ENCODE peak calls at places on chromosomes 6 and 20, in four cellular contexts. A, D, Y and W are unnamed samples.

GRCh38 chr6:13302751-13303667 is 25.3 kb downstream of the TBC1D7 start:
- DNase-seq in Y (peak; percentile 84), D (peak; percentile 86), A (peak; percentile 86), W (no peak)

GRCh38 chr6:35300848-35301247 is 3.2 kb downstream of the DEF6 start:
- DNase-seq in Y (no peak), D (no peak), A (no peak), W (no peak)

GRCh38 chr6:41451515-41452163 is 94.5 kb upstream of the FOXP4 start:
- DNase-seq in D (no peak), Y (peak; percentile 71), A (no peak), W (no peak)

GRCh38 chr6:144853603-144854002 is 568.5 kb downstream of the UTRN start:
- DNase-seq in A (no peak), D (no peak), Y (no peak), W (no peak)

GRCh38 chr20:42093542-42094440 is 475.6 kb upstream of the CHD6 start:
- DNase-seq in A (no peak), Y (no peak), D (no peak), W (no peak)

GRCh38 chr6:71476371-71476770 is 187.8 kb downstream of the OGFRL1 start:
- DNase-seq in D (no peak), Y (peak; percentile 42), A (no peak), W (no peak)

GRCh38 chr6:113375950-113376846 is 480.9 kb upstream of the MARCKS start:
- DNase-seq in A (no peak), Y (peak; percentile 91), D (no peak), W (no peak)

GRCh38 chr6:134317471-134318131 is at the start of gene SGK1:
- DNase-seq in Y (peak; percentile 67), A (no peak), D (no peak), W (peak; percentile 66)

GRCh38 chr6:169933839-169934698 is 182.6 kb downstream of the ERMARD start:
- DNase-seq in A (no peak), D (peak; percentile 77), Y (no peak), W (peak; percentile 97)

GRCh38 chr20:57535297-57535696 is 10.4 kb upstream of the CTCFL start:
- DNase-seq in A (no peak), D (no peak), Y (no peak), W (no peak)
- H3K36me3 ChIP-seq in A (no peaks in the 10 kb centered on the region), D (no peaks in the 10 kb centered on the region), Y (no peaks in the 10 kb centered on the region), W (no peaks in the 10 kb centered on the region)

GRCh38 chr6:34092631-34093030 is 53.3 kb downstream of the GRM4 start:
- DNase-seq in A (no peak), Y (no peak), D (no peak), W (no peak)
- H3K27me3 ChIP-seq in A (peaks cover 30% of the 10 kb centered on the region), Y (peaks cover 73% of the 10 kb centered on the region), D (peaks cover 47% of the 10 kb centered on the region), W (no peaks in the 10 kb centered on the region)

GRCh38 chr6:18183736-18184135 is 28.5 kb downstream of the KDM1B start:
- DNase-seq in D (no peak), Y (no peak), A (no peak), W (no peak)

GRCh38 chr6:18187701-18188100 is 32.5 kb downstream of the KDM1B start:
- DNase-seq in A (no peak), Y (no peak), D (no peak), W (peak; percentile 42)

GRCh38 chr6:18182568-18182967 is 27.3 kb downstream of the KDM1B start:
- DNase-seq in D (no peak), A (no peak), Y (no peak), W (no peak)

GRCh38 chr6:18185624-18186023 is 30.4 kb downstream of the KDM1B start:
- DNase-seq in A (no peak), D (no peak), Y (no peak), W (no peak)

DNA sequence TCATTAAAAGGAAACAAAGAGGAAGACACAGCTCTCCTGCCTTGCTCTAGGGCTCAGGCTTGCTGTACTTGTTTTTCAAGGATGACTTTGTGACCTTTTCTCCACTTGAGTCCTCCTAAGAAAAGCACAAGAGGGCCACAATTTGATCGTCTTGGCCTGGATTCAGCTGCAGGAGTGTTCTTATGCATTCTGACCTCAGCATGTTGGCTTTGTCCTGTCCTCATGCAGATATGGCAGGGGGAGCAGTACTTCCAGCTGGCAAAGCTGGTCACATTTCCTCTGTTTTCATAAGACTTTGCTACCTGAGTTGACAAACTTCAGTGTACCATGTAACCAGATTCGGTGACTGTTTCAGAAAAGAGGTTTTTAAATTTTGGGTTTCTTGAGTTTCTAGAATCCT is 30.8 kb downstream of the KDM1B start:
- DNase-seq in D (no peak), A (no peak), Y (no peak), W (peak; percentile 12)
- H3K36me3 ChIP-seq in D (peaks cover 16% of the 10 kb centered on the region), A (no peaks in the 10 kb centered on the region), Y (peaks cover 3% of the 10 kb centered on the region), W (no peaks in the 10 kb centered on the region)

GRCh38 chr6:125983246-125983945 is 2.9 kb upstream of the TRMT11 start:
- DNase-seq in D (no peak), Y (peak; percentile 86), A (no peak), W (no peak)
- H3K27me3 ChIP-seq in D (no peaks in the 10 kb centered on the region), Y (no peaks in the 10 kb centered on the region), A (no peaks in the 10 kb centered on the region), W (no peaks in the 10 kb centered on the region)